ENCODE peak calls at places on chromosome 15, in six cellular contexts. I, G, P, H, D and A are unnamed samples.
A peak's percentile ranks its signal among the peaks of the same experiment; 100 is the strongest.

GRCh38 chr15:58551764-58552504 is 120.1 kb downstream of the LIPC start:
- DNase-seq in I (peak; percentile 52), G (no peak), P (peak; percentile 96), H (no peak), D (no peak), A (peak; percentile 7)

GRCh38 chr15:94230436-94230885 is 900 bp upstream of the MCTP2 start:
- DNase-seq in I (peak; percentile 24), G (no peak), P (no peak), H (no peak), D (no peak), A (no peak)

GRCh38 chr15:64841258-64842098 is at the start of gene PLEKHO2:
- DNase-seq in I (peak; percentile 98), G (peak; percentile 93), P (peak; percentile 92), H (peak; percentile 99), D (peak; percentile 74), A (peak; percentile 82)

GRCh38 chr15:70018646-70019600 is 78.8 kb downstream of the TLE3 start:
- DNase-seq in I (no peak), G (no peak), P (no peak), H (no peak), D (no peak), A (no peak)

GRCh38 chr15:59373215-59373614 is 544 bp upstream of the MYO1E start:
- DNase-seq in I (no peak), G (no peak), P (no peak), H (no peak), D (no peak), A (no peak)

GRCh38 chr15:39598958-39599845 is 18.3 kb downstream of the THBS1 start:
- DNase-seq in I (no peak), G (no peak), P (peak; percentile 66), H (no peak), D (no peak), A (no peak)

GRCh38 chr15:31248263-31248662 is 78.4 kb upstream of the KLF13 start:
- DNase-seq in I (no peak), G (no peak), P (no peak), H (no peak), D (no peak), A (no peak)

GRCh38 chr15:94855409-94856266 is 624.3 kb downstream of the MCTP2 start:
- DNase-seq in I (no peak), G (no peak), P (no peak), H (no peak), D (no peak), A (no peak)

GRCh38 chr15:43208052-43209002 is 12.5 kb downstream of the EPB42 start:
- DNase-seq in I (no peak), G (no peak), P (no peak), H (peak; percentile 91), D (no peak), A (no peak)

GRCh38 chr15:63990449-63990848 is 55.8 kb downstream of the DAPK2 start:
- DNase-seq in I (no peak), G (no peak), P (no peak), H (no peak), D (no peak), A (no peak)

GRCh38 chr15:31478781-31479221 is 152.2 kb downstream of the KLF13 start:
- DNase-seq in I (no peak), G (no peak), P (no peak), H (no peak), D (no peak), A (no peak)

GRCh38 chr15:36936652-36937051 is 163.7 kb downstream of the MEIS2 start:
- DNase-seq in I (no peak), G (no peak), P (peak; percentile 67), H (no peak), D (no peak), A (no peak)

GRCh38 chr15:92451225-92451825 is 57.6 kb downstream of the ST8SIA2 start:
- DNase-seq in I (no peak), G (no peak), P (peak; percentile 26), H (no peak), D (no peak), A (no peak)

GRCh38 chr15:60077581-60078359 is 73.7 kb downstream of the FOXB1 start:
- DNase-seq in I (no peak), G (no peak), P (no peak), H (no peak), D (no peak), A (no peak)

GRCh38 chr15:87131067-87131466 is 1051.4 kb downstream of the AGBL1 start:
- DNase-seq in I (no peak), G (no peak), P (no peak), H (no peak), D (no peak), A (no peak)

GRCh38 chr15:78130466-78131294 is 565 bp downstream of the CIB2 start:
- DNase-seq in I (no peak), G (no peak), P (no peak), H (no peak), D (no peak), A (no peak)

GRCh38 chr15:62840518-62841268 is 201.9 kb upstream of the TPM1 start:
- DNase-seq in I (no peak), G (no peak), P (no peak), H (peak; percentile 84), D (no peak), A (no peak)

GRCh38 chr15:39407116-39407515 is 173.8 kb upstream of the THBS1 start:
- DNase-seq in I (no peak), G (no peak), P (peak; percentile 54), H (no peak), D (no peak), A (no peak)

GRCh38 chr15:28033443-28033842 is 65.7 kb downstream of the OCA2 start:
- DNase-seq in I (no peak), G (no peak), P (no peak), H (peak; percentile 19), D (no peak), A (no peak)

GRCh38 chr15:64017082-64017588 is 29.1 kb downstream of the DAPK2 start:
- DNase-seq in I (no peak), G (peak; percentile 42), P (peak; percentile 49), H (no peak), D (no peak), A (no peak)

GRCh38 chr15:38746211-38746610 is 181.6 kb upstream of the RASGRP1 start:
- DNase-seq in I (no peak), G (no peak), P (no peak), H (no peak), D (no peak), A (no peak)

GRCh38 chr15:31272558-31273257 is 53.9 kb upstream of the KLF13 start:
- DNase-seq in I (peak; percentile 56), G (no peak), P (no peak), H (peak; percentile 88), D (no peak), A (no peak)

GRCh38 chr15:55669226-55669625 is 73.7 kb downstream of the PRTG start:
- DNase-seq in I (no peak), G (no peak), P (no peak), H (no peak), D (no peak), A (no peak)

GRCh38 chr15:40054746-40055575 is 16.0 kb upstream of the SRP14 start:
- DNase-seq in I (peak; percentile 64), G (peak; percentile 90), P (peak; percentile 82), H (no peak), D (no peak), A (no peak)

GRCh38 chr15:62287066-62287857 is 122.2 kb upstream of the C2CD4B start:
- DNase-seq in I (no peak), G (no peak), P (peak; percentile 18), H (no peak), D (no peak), A (no peak)

GRCh38 chr15:47717036-47717611 is at the start of gene SEMA6D:
- DNase-seq in I (no peak), G (peak; percentile 77), P (peak; percentile 85), H (no peak), D (no peak), A (no peak)

GRCh38 chr15:82918607-82919230 is 33.8 kb downstream of the HOMER2 start:
- DNase-seq in I (no peak), G (peak; percentile 30), P (no peak), H (no peak), D (no peak), A (no peak)

GRCh38 chr15:84819791-84820190 is 2.6 kb downstream of the ALPK3 start:
- DNase-seq in I (no peak), G (no peak), P (no peak), H (no peak), D (no peak), A (no peak)

GRCh38 chr15:71610991-71611720 is 199.2 kb upstream of the NR2E3 start:
- DNase-seq in I (peak; percentile 2), G (no peak), P (no peak), H (no peak), D (no peak), A (no peak)

GRCh38 chr15:92751528-92751927 is 96.0 kb upstream of the FAM174B start:
- DNase-seq in I (no peak), G (no peak), P (no peak), H (no peak), D (no peak), A (no peak)

GRCh38 chr15:91988071-91988470 is 134.6 kb downstream of the SLCO3A1 start:
- DNase-seq in I (peak; percentile 44), G (no peak), P (no peak), H (no peak), D (no peak), A (no peak)

GRCh38 chr15:66071160-66071559 is 182.4 kb downstream of the MEGF11 start:
- DNase-seq in I (no peak), G (peak; percentile 57), P (no peak), H (no peak), D (no peak), A (no peak)

GRCh38 chr15:68773036-68773435 is 47.7 kb downstream of the ANP32A start:
- DNase-seq in I (no peak), G (no peak), P (no peak), H (no peak), D (no peak), A (no peak)

GRCh38 chr15:41937568-41937923 is 34.8 kb downstream of the EHD4 start:
- DNase-seq in I (no peak), G (no peak), P (no peak), H (no peak), D (no peak), A (no peak)
- TF ChIP-seq POLR2A in I (no peak), G (no peak), P (no peak), H (no peak), D (no peak), A (no peak)

GRCh38 chr15:41971089-41971892 is 1.1 kb downstream of the EHD4 start:
- DNase-seq in I (peak; percentile 78), G (peak; percentile 76), P (peak; percentile 71), H (no peak), D (no peak), A (peak; percentile 51)
- TF ChIP-seq POLR2A in I (no peak), G (peak; percentile 87), P (no peak), H (no peak), D (no peak), A (no peak)

GRCh38 chr15:50686468-50687301 is at the start of gene TRPM7:
- DNase-seq in I (peak; percentile 94), G (peak; percentile 85), P (peak; percentile 81), H (peak; percentile 96), D (peak; percentile 62), A (peak; percentile 94)
- TF ChIP-seq POLR2A in I (peak; percentile 97), G (peak; percentile 89), P (peak; percentile 79), H (peak; percentile 41), D (peak; percentile 48), A (peak; percentile 95)

DNA sequence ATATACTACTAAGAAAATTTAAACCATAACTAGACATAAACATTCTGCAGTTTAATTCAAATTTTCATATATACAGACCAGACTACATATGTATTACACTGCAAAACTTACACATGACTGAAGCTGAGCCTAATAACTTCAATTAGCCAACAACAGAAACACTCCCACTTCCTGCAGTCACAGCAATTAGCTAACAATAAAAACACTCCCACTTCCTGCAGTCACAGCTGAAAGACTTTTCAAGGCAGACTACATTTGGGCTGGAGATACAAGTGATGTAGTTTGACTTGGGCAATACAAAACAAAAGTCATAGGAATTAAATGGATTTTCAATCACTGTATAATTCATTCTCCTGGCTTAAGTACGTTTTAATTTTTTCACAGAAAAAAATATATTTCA is 10.3 kb downstream of the TM2D3 start:
- DNase-seq in I (peak; percentile 92), G (no peak), P (no peak), H (no peak), D (no peak), A (no peak)
- TF ChIP-seq POLR2A in I (no peak), G (no peak), P (no peak), H (no peak), D (no peak), A (no peak)